ENCODE peak calls at places on chromosome 16, in nine cellular contexts. C is HFF-Myc; T is hepatocyte; H is CD4-positive, alpha-beta T cell; X is lung; R is thoracic aorta; I is OCI-LY7; Y is heart left ventricle; S is progenitor cell of endocrine pancreas. D is an unnamed sample.

GRCh38 chr16:28494141-28494851 is at the start of gene APOBR:
- DNase-seq in C (no peak), T (no peak), H (peak), X (peak), R (no peak), I (peak), Y (peak), S (no peak), D (no peak)

GRCh38 chr16:878071-878784 is 77.7 kb upstream of the GNG13 start:
- DNase-seq in C (no peak), T (no peak), H (no peak), X (no peak), R (no peak), I (peak), Y (no peak), S (no peak), D (no peak)

GRCh38 chr16:66512589-66513404 is 37.1 kb downstream of the TK2 start:
- DNase-seq in C (no peak), T (no peak), H (no peak), X (no peak), R (no peak), I (no peak), Y (no peak), S (no peak), D (no peak)

GRCh38 chr16:2761472-2761871 is 9.0 kb downstream of the SRRM2 start:
- DNase-seq in C (no peak), T (no peak), H (no peak), X (no peak), R (no peak), I (no peak), Y (no peak), S (no peak), D (no peak)

GRCh38 chr16:51762081-51762995 is 611.3 kb upstream of the SALL1 start:
- DNase-seq in C (peak), T (peak), H (no peak), X (peak), R (no peak), I (peak), Y (peak), S (peak), D (peak)

GRCh38 chr16:66459878-66460277 is 32.8 kb downstream of the BEAN1 start:
- DNase-seq in C (no peak), T (no peak), H (no peak), X (no peak), R (no peak), I (no peak), Y (no peak), S (no peak), D (no peak)

GRCh38 chr16:81848306-81848853 is 69.3 kb downstream of the PLCG2 start:
- DNase-seq in C (no peak), T (no peak), H (no peak), X (no peak), R (no peak), I (no peak), Y (no peak), S (no peak), D (no peak)

GRCh38 chr16:56862776-56863175 is 2.2 kb upstream of the SLC12A3 start:
- DNase-seq in C (no peak), T (no peak), H (no peak), X (no peak), R (no peak), I (peak), Y (no peak), S (no peak), D (no peak)

GRCh38 chr16:253833-254232 is 19.2 kb downstream of the FAM234A start:
- DNase-seq in C (no peak), T (no peak), H (no peak), X (no peak), R (no peak), I (no peak), Y (no peak), S (no peak), D (no peak)

GRCh38 chr16:17327671-17328335 is 143.0 kb downstream of the XYLT1 start:
- DNase-seq in C (no peak), T (no peak), H (no peak), X (no peak), R (no peak), I (no peak), Y (no peak), S (no peak), D (no peak)

GRCh38 chr16:66717112-66717675 is 20.7 kb upstream of the CMTM4 start:
- DNase-seq in C (peak), T (peak), H (no peak), X (no peak), R (no peak), I (peak), Y (peak), S (no peak), D (no peak)

GRCh38 chr16:82037666-82038065 is 2.6 kb downstream of the HSD17B2 start:
- DNase-seq in C (no peak), T (no peak), H (no peak), X (no peak), R (no peak), I (no peak), Y (no peak), S (no peak), D (no peak)

GRCh38 chr16:15044286-15044685 is 11.6 kb downstream of the NTAN1 start:
- DNase-seq in C (no peak), T (no peak), H (no peak), X (no peak), R (no peak), I (no peak), Y (no peak), S (no peak), D (no peak)

GRCh38 chr16:49024016-49024415 is 257.6 kb downstream of the CBLN1 start:
- DNase-seq in C (no peak), T (no peak), H (no peak), X (no peak), R (no peak), I (no peak), Y (no peak), S (no peak), D (no peak)

GRCh38 chr16:53989597-53989996 is 285.6 kb downstream of the FTO start:
- DNase-seq in C (no peak), T (no peak), H (no peak), X (no peak), R (no peak), I (no peak), Y (no peak), S (no peak), D (no peak)

GRCh38 chr16:58127634-58128033 is 1.5 kb downstream of the CFAP20 start:
- DNase-seq in C (no peak), T (no peak), H (no peak), X (no peak), R (no peak), I (peak), Y (no peak), S (no peak), D (no peak)

GRCh38 chr16:69193860-69194259 is 6.9 kb downstream of the SNTB2 start:
- DNase-seq in C (no peak), T (no peak), H (no peak), X (no peak), R (no peak), I (no peak), Y (no peak), S (no peak), D (no peak)

GRCh38 chr16:57070986-57071540 is 21.3 kb upstream of the CPNE2 start:
- DNase-seq in C (no peak), T (no peak), H (no peak), X (no peak), R (no peak), I (no peak), Y (no peak), S (no peak), D (no peak)

GRCh38 chr16:19153876-19154275 is 14.2 kb upstream of the SYT17 start:
- DNase-seq in C (no peak), T (no peak), H (no peak), X (no peak), R (no peak), I (peak), Y (no peak), S (no peak), D (no peak)

GRCh38 chr16:27791404-27791719 is 241.4 kb downstream of the KATNIP start:
- DNase-seq in C (no peak), T (no peak), H (no peak), X (no peak), R (no peak), I (no peak), Y (no peak), S (no peak), D (no peak)

GRCh38 chr16:72848759-72849664 is 198.9 kb downstream of the ZFHX3 start:
- DNase-seq in C (peak), T (peak), H (no peak), X (peak), R (peak), I (no peak), Y (peak), S (no peak), D (peak)

GRCh38 chr16:57258910-57259475 is 13.9 kb downstream of the ARL2BP start:
- DNase-seq in C (no peak), T (no peak), H (no peak), X (no peak), R (no peak), I (no peak), Y (no peak), S (no peak), D (no peak)

GRCh38 chr16:15795615-15796014 is 61.2 kb downstream of the MYH11 start:
- DNase-seq in C (no peak), T (no peak), H (no peak), X (no peak), R (no peak), I (no peak), Y (no peak), S (no peak), D (no peak)

GRCh38 chr16:73056383-73056782 is 8.5 kb upstream of the ZFHX3 start:
- DNase-seq in C (no peak), T (peak), H (no peak), X (no peak), R (no peak), I (no peak), Y (no peak), S (no peak), D (no peak)

GRCh38 chr16:74568961-74569631 is 37.8 kb downstream of the GLG1 start:
- DNase-seq in C (no peak), T (no peak), H (no peak), X (no peak), R (no peak), I (no peak), Y (no peak), S (no peak), D (no peak)
- TF ChIP-seq CTCF in C (no peak), T (no peak), H (no peak), X (no peak), R (no peak), I (no peak), Y (no peak), S (no peak), D (no peak)

GRCh38 chr16:46688101-46688656 is 799 bp downstream of the VPS35 start:
- DNase-seq in C (peak), T (no peak), H (no peak), X (peak), R (no peak), I (no peak), Y (no peak), S (no peak), D (no peak)
- TF ChIP-seq CTCF in C (no peak), T (no peak), H (peak), X (no peak), R (no peak), I (peak), Y (no peak), S (peak), D (no peak)

GRCh38 chr16:85183564-85183963 is 71.3 kb upstream of the CIBAR2 start:
- DNase-seq in C (no peak), T (no peak), H (no peak), X (no peak), R (no peak), I (no peak), Y (no peak), S (no peak), D (no peak)
- TF ChIP-seq CTCF in C (no peak), T (no peak), H (no peak), X (no peak), R (no peak), I (no peak), Y (no peak), S (no peak), D (no peak)

GRCh38 chr16:83356266-83356665 is 451.5 kb upstream of the HSBP1 start:
- DNase-seq in C (peak), T (peak), H (no peak), X (no peak), R (no peak), I (peak), Y (no peak), S (peak), D (no peak)
- TF ChIP-seq CTCF in C (peak), T (peak), H (peak), X (no peak), R (peak), I (peak), Y (peak), S (peak), D (peak)

GRCh38 chr16:78128920-78129319 is 29.5 kb downstream of the WWOX start:
- DNase-seq in C (no peak), T (peak), H (no peak), X (no peak), R (no peak), I (no peak), Y (no peak), S (no peak), D (no peak)
- TF ChIP-seq CTCF in C (no peak), T (no peak), H (no peak), X (no peak), R (no peak), I (no peak), Y (no peak), S (no peak), D (no peak)

GRCh38 chr16:75111514-75112280 is 4.9 kb downstream of the LDHD start:
- DNase-seq in C (no peak), T (no peak), H (no peak), X (no peak), R (no peak), I (no peak), Y (peak), S (no peak), D (no peak)
- TF ChIP-seq CTCF in C (no peak), T (no peak), H (peak), X (no peak), R (no peak), I (no peak), Y (no peak), S (no peak), D (no peak)